ENCODE peak calls at places on chromosomes 6 and 20, in five cellular contexts. One of them, this sample, is unnamed.

GRCh38 chr20:23649242-23649641 is 11.5 kb upstream of the CST3 start:
- DNase-seq in fibroblast of gingiva: no peak
- DNase-seq in GM12892: no peak
- DNase-seq in right cardiac atrium: no peak
- DNase-seq in T-cell: no peak
- DNase-seq in this sample: no peak

GRCh38 chr20:19620471-19620870 is 137.6 kb upstream of the RIN2 start:
- DNase-seq in fibroblast of gingiva: no peak
- DNase-seq in T-cell: no peak
- DNase-seq in right cardiac atrium: no peak
- DNase-seq in GM12892: no peak
- DNase-seq in this sample: no peak

GRCh38 chr20:41064377-41064776 is 35.8 kb downstream of the TOP1 start:
- DNase-seq in right cardiac atrium: no peak
- DNase-seq in GM12892: no peak
- DNase-seq in T-cell: no peak
- DNase-seq in fibroblast of gingiva: no peak
- DNase-seq in this sample: no peak

GRCh38 chr6:133688705-133689492 is 200.0 kb upstream of the TCF21 start:
- DNase-seq in fibroblast of gingiva: no peak
- DNase-seq in T-cell: no peak
- DNase-seq in right cardiac atrium: no peak
- DNase-seq in GM12892: no peak
- DNase-seq in this sample: no peak

GRCh38 chr6:152948150-152948768 is 34.6 kb downstream of the FBXO5 start:
- DNase-seq in T-cell: no peak
- DNase-seq in GM12892: no peak
- DNase-seq in fibroblast of gingiva: peak; percentile 34
- DNase-seq in right cardiac atrium: no peak
- DNase-seq in this sample: no peak

GRCh38 chr20:58228103-58228483 is 360 bp downstream of the ANKRD60 start:
- DNase-seq in GM12892: no peak
- DNase-seq in right cardiac atrium: no peak
- DNase-seq in T-cell: no peak
- DNase-seq in fibroblast of gingiva: no peak
- DNase-seq in this sample: peak; percentile 21

GRCh38 chr20:20369353-20370086 is 1.6 kb downstream of the INSM1 start:
- DNase-seq in T-cell: no peak
- DNase-seq in fibroblast of gingiva: no peak
- DNase-seq in GM12892: no peak
- DNase-seq in right cardiac atrium: no peak
- DNase-seq in this sample: no peak

GRCh38 chr6:157982580-157983438 is 1.1 kb downstream of the SYNJ2 start:
- DNase-seq in fibroblast of gingiva: peak; percentile 34
- DNase-seq in GM12892: no peak
- DNase-seq in right cardiac atrium: no peak
- DNase-seq in T-cell: no peak
- DNase-seq in this sample: no peak

GRCh38 chr20:41386502-41387427 is 20.1 kb upstream of the EMILIN3 start:
- DNase-seq in right cardiac atrium: peak; percentile 84
- DNase-seq in T-cell: no peak
- DNase-seq in GM12892: no peak
- DNase-seq in fibroblast of gingiva: peak; percentile 71
- DNase-seq in this sample: no peak

GRCh38 chr20:38278150-38278549 is 17.6 kb upstream of the KIAA1755 start:
- DNase-seq in right cardiac atrium: no peak
- DNase-seq in T-cell: no peak
- DNase-seq in fibroblast of gingiva: no peak
- DNase-seq in GM12892: no peak
- DNase-seq in this sample: no peak

GRCh38 chr6:121884056-121884455 is 448.6 kb downstream of the GJA1 start:
- DNase-seq in T-cell: no peak
- DNase-seq in right cardiac atrium: no peak
- DNase-seq in GM12892: no peak
- DNase-seq in fibroblast of gingiva: peak; percentile 20
- DNase-seq in this sample: no peak

GRCh38 chr6:9999806-10000205 is 415.1 kb downstream of the TFAP2A start:
- DNase-seq in fibroblast of gingiva: no peak
- DNase-seq in T-cell: no peak
- DNase-seq in GM12892: no peak
- DNase-seq in right cardiac atrium: no peak
- DNase-seq in this sample: no peak

This sample was measured in GM12891.